ENCODE peak calls at places on chromosome 1, in seven cellular contexts. One of them, this sample, is unnamed. For H3K4me1, the result is how much of the 10 kb centered on the place peaks cover.

GRCh38 chr1:52725903-52726264 is 369 bp upstream of the ZYG11B start:
- DNase-seq in mesendoderm: no peak
- DNase-seq in IMR-90: no peak
- DNase-seq in trophoblast cell: no peak
- DNase-seq in H9: no peak
- DNase-seq in mesenchymal stem cell: no peak
- DNase-seq in H1: no peak
- DNase-seq in this sample: no peak

GRCh38 chr1:170122366-170122765 is 23.4 kb upstream of the NTMT2 start:
- DNase-seq in trophoblast cell: no peak
- DNase-seq in IMR-90: no peak
- DNase-seq in mesendoderm: no peak
- DNase-seq in H9: no peak
- DNase-seq in H1: no peak
- DNase-seq in mesenchymal stem cell: no peak
- DNase-seq in this sample: no peak

GRCh38 chr1:162663589-162664030 is 31.3 kb downstream of the DDR2 start:
- DNase-seq in IMR-90: peak
- DNase-seq in trophoblast cell: peak
- DNase-seq in mesendoderm: peak
- DNase-seq in H1: no peak
- DNase-seq in mesenchymal stem cell: peak
- DNase-seq in H9: no peak
- DNase-seq in this sample: peak

GRCh38 chr1:176705585-176705984 is 242.6 kb downstream of the PAPPA2 start:
- DNase-seq in H9: no peak
- DNase-seq in H1: no peak
- DNase-seq in trophoblast cell: no peak
- DNase-seq in IMR-90: no peak
- DNase-seq in mesenchymal stem cell: no peak
- DNase-seq in mesendoderm: peak
- DNase-seq in this sample: no peak

GRCh38 chr1:243926803-243927245 is 76.8 kb upstream of the AKT3 start:
- DNase-seq in IMR-90: peak
- DNase-seq in H1: no peak
- DNase-seq in mesendoderm: peak
- DNase-seq in H9: no peak
- DNase-seq in trophoblast cell: peak
- DNase-seq in mesenchymal stem cell: peak
- DNase-seq in this sample: no peak

GRCh38 chr1:166977951-166978350 is 2.6 kb upstream of the ILDR2 start:
- DNase-seq in mesenchymal stem cell: no peak
- DNase-seq in trophoblast cell: no peak
- DNase-seq in H1: no peak
- DNase-seq in IMR-90: no peak
- DNase-seq in H9: no peak
- DNase-seq in mesendoderm: no peak
- DNase-seq in this sample: no peak

GRCh38 chr1:177600936-177601335 is 368.9 kb downstream of the SEC16B start:
- DNase-seq in IMR-90: no peak
- DNase-seq in H1: no peak
- DNase-seq in mesenchymal stem cell: no peak
- DNase-seq in trophoblast cell: no peak
- DNase-seq in mesendoderm: no peak
- DNase-seq in H9: no peak
- DNase-seq in this sample: no peak

GRCh38 chr1:248828845-248829244 is 3.1 kb upstream of the SH3BP5L start:
- DNase-seq in mesenchymal stem cell: peak
- DNase-seq in mesendoderm: no peak
- DNase-seq in IMR-90: peak
- DNase-seq in trophoblast cell: peak
- DNase-seq in H9: no peak
- DNase-seq in H1: no peak
- DNase-seq in this sample: no peak

GRCh38 chr1:43171312-43171875 is 696 bp downstream of the EBNA1BP2 start:
- DNase-seq in trophoblast cell: no peak
- DNase-seq in mesendoderm: peak
- DNase-seq in H9: no peak
- DNase-seq in IMR-90: peak
- DNase-seq in H1: no peak
- DNase-seq in mesenchymal stem cell: no peak
- DNase-seq in this sample: no peak

GRCh38 chr1:1118011-1118892 is 2.4 kb upstream of the C1orf159 start:
- DNase-seq in H1: no peak
- DNase-seq in IMR-90: no peak
- DNase-seq in H9: no peak
- DNase-seq in trophoblast cell: no peak
- DNase-seq in mesendoderm: no peak
- DNase-seq in mesenchymal stem cell: no peak
- DNase-seq in this sample: no peak

GRCh38 chr1:27011058-27011764 is 1.4 kb downstream of the TENT5B start:
- DNase-seq in mesenchymal stem cell: peak
- DNase-seq in mesendoderm: peak
- DNase-seq in trophoblast cell: peak
- DNase-seq in H9: peak
- DNase-seq in IMR-90: peak
- DNase-seq in H1: no peak
- DNase-seq in this sample: peak

GRCh38 chr1:998905-999796 is 746 bp downstream of the HES4 start:
- DNase-seq in IMR-90: peak
- DNase-seq in H9: peak
- DNase-seq in H1: no peak
- DNase-seq in mesendoderm: peak
- DNase-seq in mesenchymal stem cell: peak
- DNase-seq in trophoblast cell: no peak
- DNase-seq in this sample: no peak

GRCh38 chr1:76269175-76269574 is 194.6 kb downstream of the ST6GALNAC3 start:
- DNase-seq in H9: no peak
- DNase-seq in trophoblast cell: peak
- DNase-seq in mesenchymal stem cell: peak
- DNase-seq in mesendoderm: no peak
- DNase-seq in H1: no peak
- DNase-seq in IMR-90: peak
- DNase-seq in this sample: no peak

GRCh38 chr1:231161711-231162299 is at the start of gene TRIM67:
- DNase-seq in mesendoderm: peak
- DNase-seq in trophoblast cell: peak
- DNase-seq in mesenchymal stem cell: peak
- DNase-seq in H1: no peak
- DNase-seq in IMR-90: no peak
- DNase-seq in H9: peak
- DNase-seq in this sample: no peak

GRCh38 chr1:13896932-13897331 is 196.9 kb downstream of the PRDM2 start:
- DNase-seq in H9: no peak
- DNase-seq in trophoblast cell: no peak
- DNase-seq in IMR-90: no peak
- DNase-seq in mesendoderm: no peak
- DNase-seq in mesenchymal stem cell: no peak
- DNase-seq in H1: no peak
- DNase-seq in this sample: no peak

GRCh38 chr1:79355073-79355472 is 348.5 kb upstream of the ADGRL4 start:
- DNase-seq in H1: no peak
- DNase-seq in IMR-90: peak
- DNase-seq in mesenchymal stem cell: peak
- DNase-seq in trophoblast cell: no peak
- DNase-seq in mesendoderm: no peak
- DNase-seq in H9: no peak
- DNase-seq in this sample: no peak

GRCh38 chr1:151540982-151541377 is 871 bp downstream of the TUFT1 start:
- DNase-seq in trophoblast cell: no peak
- DNase-seq in mesenchymal stem cell: peak
- DNase-seq in IMR-90: no peak
- DNase-seq in mesendoderm: peak
- DNase-seq in H1: no peak
- DNase-seq in H9: peak
- DNase-seq in this sample: no peak

GRCh38 chr1:178093958-178094751 is at the start of gene RASAL2:
- DNase-seq in mesenchymal stem cell: peak
- DNase-seq in mesendoderm: peak
- DNase-seq in H9: peak
- DNase-seq in H1: peak
- DNase-seq in trophoblast cell: peak
- DNase-seq in IMR-90: peak
- DNase-seq in this sample: peak

GRCh38 chr1:206864939-206865671 is at the start of gene IL20:
- DNase-seq in H1: peak
- DNase-seq in mesenchymal stem cell: peak
- DNase-seq in trophoblast cell: peak
- DNase-seq in mesendoderm: peak
- DNase-seq in H9: peak
- DNase-seq in IMR-90: peak
- DNase-seq in this sample: peak

GRCh38 chr1:229108598-229109201 is 162.2 kb upstream of the RAB4A start:
- DNase-seq in mesenchymal stem cell: peak
- DNase-seq in IMR-90: no peak
- DNase-seq in H1: no peak
- DNase-seq in trophoblast cell: no peak
- DNase-seq in mesendoderm: no peak
- DNase-seq in H9: no peak
- DNase-seq in this sample: no peak

GRCh38 chr1:170661646-170662411 is 2.1 kb upstream of the PRRX1 start:
- DNase-seq in mesendoderm: peak
- DNase-seq in H1: no peak
- DNase-seq in H9: peak
- DNase-seq in IMR-90: peak
- DNase-seq in mesenchymal stem cell: peak
- DNase-seq in trophoblast cell: no peak
- DNase-seq in this sample: no peak

GRCh38 chr1:6861075-6861724 is 75.9 kb downstream of the CAMTA1 start:
- DNase-seq in H9: no peak
- DNase-seq in mesenchymal stem cell: no peak
- DNase-seq in IMR-90: no peak
- DNase-seq in H1: no peak
- DNase-seq in mesendoderm: no peak
- DNase-seq in trophoblast cell: no peak
- DNase-seq in this sample: no peak
- H3K23ac ChIP-seq in H9: no peak
- H3K23ac ChIP-seq in mesenchymal stem cell: no peak
- H3K23ac ChIP-seq in IMR-90: peak
- H3K23ac ChIP-seq in H1: no peak
- H3K23ac ChIP-seq in mesendoderm: no peak
- H3K23ac ChIP-seq in trophoblast cell: no peak
- H3K23ac ChIP-seq in this sample: no peak

DNA sequence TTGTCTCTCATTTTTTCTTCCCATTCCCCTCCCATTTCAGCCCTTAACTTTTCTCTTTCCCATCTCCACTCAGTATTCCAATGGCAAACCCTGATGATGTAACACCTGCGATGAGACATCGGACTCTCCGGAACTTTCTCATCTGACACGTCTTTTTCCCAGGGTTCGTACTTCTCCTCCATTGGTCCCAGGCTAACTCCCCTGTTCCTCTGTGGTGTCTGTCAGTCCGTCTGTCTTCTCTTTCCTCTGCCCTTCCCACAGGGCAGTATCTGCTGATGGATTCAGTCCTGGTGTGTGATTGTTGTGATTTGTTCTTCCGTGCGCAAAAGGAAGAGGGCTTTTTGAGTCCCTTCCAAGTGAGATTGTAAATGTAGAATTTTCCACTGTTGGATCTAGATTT is 27.7 kb downstream of the VANGL2 start:
- DNase-seq in mesenchymal stem cell: no peak
- DNase-seq in H1: no peak
- DNase-seq in mesendoderm: no peak
- DNase-seq in trophoblast cell: peak
- DNase-seq in IMR-90: no peak
- DNase-seq in H9: no peak
- DNase-seq in this sample: no peak
- H3K4me1 ChIP-seq in mesenchymal stem cell: under half
- H3K4me1 ChIP-seq in H1: under half
- H3K4me1 ChIP-seq in mesendoderm: under half
- H3K4me1 ChIP-seq in trophoblast cell: under half
- H3K4me1 ChIP-seq in IMR-90: under half
- H3K4me1 ChIP-seq in H9: under half
- H3K4me1 ChIP-seq in this sample: under half

GRCh38 chr1:75170006-75170405 is 35.8 kb downstream of the LHX8 start:
- DNase-seq in H9: no peak
- DNase-seq in trophoblast cell: no peak
- DNase-seq in mesendoderm: no peak
- DNase-seq in IMR-90: no peak
- DNase-seq in H1: no peak
- DNase-seq in mesenchymal stem cell: no peak
- DNase-seq in this sample: no peak

GRCh38 chr1:75170981-75171380 is 36.8 kb downstream of the LHX8 start:
- DNase-seq in mesendoderm: no peak
- DNase-seq in H9: no peak
- DNase-seq in H1: no peak
- DNase-seq in IMR-90: no peak
- DNase-seq in trophoblast cell: no peak
- DNase-seq in mesenchymal stem cell: no peak
- DNase-seq in this sample: no peak

GRCh38 chr1:75171876-75172275 is 37.7 kb downstream of the LHX8 start:
- DNase-seq in mesendoderm: no peak
- DNase-seq in H1: no peak
- DNase-seq in trophoblast cell: peak
- DNase-seq in mesenchymal stem cell: no peak
- DNase-seq in H9: no peak
- DNase-seq in IMR-90: no peak
- DNase-seq in this sample: no peak

GRCh38 chr1:75174031-75174760 is 40.0 kb downstream of the LHX8 start:
- DNase-seq in H9: no peak
- DNase-seq in mesenchymal stem cell: no peak
- DNase-seq in trophoblast cell: no peak
- DNase-seq in mesendoderm: no peak
- DNase-seq in IMR-90: no peak
- DNase-seq in H1: no peak
- DNase-seq in this sample: no peak

DNA sequence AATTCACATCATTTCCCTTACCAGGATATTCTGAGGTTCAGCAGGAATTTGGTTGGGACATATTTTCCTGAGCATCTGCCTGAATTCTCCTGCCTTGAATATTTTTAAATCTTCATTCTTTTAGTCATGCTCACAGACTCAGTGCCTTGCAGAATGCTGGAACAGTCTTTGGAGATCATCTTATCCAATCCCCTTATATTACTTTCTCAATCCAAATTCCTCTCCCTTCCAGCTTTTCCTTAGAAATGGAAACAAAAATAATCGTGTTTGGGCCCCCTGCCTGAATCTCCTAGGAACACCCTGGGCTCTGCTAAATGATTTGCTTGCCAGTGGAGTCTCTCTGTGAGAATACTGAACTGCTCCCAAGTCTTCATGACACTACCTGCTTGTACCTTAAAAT is 38.4 kb downstream of the LHX8 start:
- DNase-seq in H1: no peak
- DNase-seq in IMR-90: no peak
- DNase-seq in mesenchymal stem cell: no peak
- DNase-seq in trophoblast cell: peak
- DNase-seq in mesendoderm: no peak
- DNase-seq in H9: no peak
- DNase-seq in this sample: no peak
- H3K23ac ChIP-seq in H1: no peak
- H3K23ac ChIP-seq in IMR-90: no peak
- H3K23ac ChIP-seq in mesenchymal stem cell: no peak
- H3K23ac ChIP-seq in trophoblast cell: no peak
- H3K23ac ChIP-seq in mesendoderm: no peak
- H3K23ac ChIP-seq in H9: no peak
- H3K23ac ChIP-seq in this sample: no peak

DNA sequence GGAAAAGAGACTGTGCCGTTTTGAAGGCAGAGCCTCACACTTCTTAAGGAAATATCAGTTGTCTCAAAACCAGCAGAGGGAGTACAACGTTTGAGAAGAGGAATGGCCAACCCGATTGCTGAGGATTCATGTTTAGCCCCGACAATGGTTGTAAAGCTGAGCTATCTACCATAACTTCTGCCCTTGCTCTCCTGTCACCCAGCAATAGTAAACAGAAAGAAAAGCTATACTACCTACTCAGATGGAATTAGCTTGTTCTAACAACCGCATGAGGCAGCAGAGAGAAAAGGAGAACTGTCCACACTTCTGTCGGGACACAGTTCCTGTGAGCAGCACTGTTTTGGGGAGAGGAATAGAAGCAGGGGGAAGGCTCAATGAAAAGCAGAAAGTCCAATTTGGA is 91.2 kb downstream of the SLC45A1 start:
- DNase-seq in H9: no peak
- DNase-seq in H1: no peak
- DNase-seq in trophoblast cell: no peak
- DNase-seq in mesenchymal stem cell: peak
- DNase-seq in mesendoderm: peak
- DNase-seq in IMR-90: peak
- DNase-seq in this sample: no peak
- H3K4me1 ChIP-seq in H9: under half
- H3K4me1 ChIP-seq in H1: under half
- H3K4me1 ChIP-seq in trophoblast cell: under half
- H3K4me1 ChIP-seq in mesenchymal stem cell: under half
- H3K4me1 ChIP-seq in mesendoderm: under half
- H3K4me1 ChIP-seq in IMR-90: under half
- H3K4me1 ChIP-seq in this sample: under half

This sample was measured in neuronal stem cell.